ENCODE peak calls at places on chromosome 11, in five cellular contexts. Y, C, U, A and P are unnamed samples.

GRCh38 chr11:933002-933820 is 7.5 kb downstream of the AP2A2 start:
- DNase-seq in Y (peak), C (no peak), U (no peak), A (no peak), P (no peak)

GRCh38 chr11:62601114-62601363 is 626 bp downstream of the MTA2 start:
- DNase-seq in Y (no peak), C (no peak), U (no peak), A (no peak), P (no peak)

GRCh38 chr11:5317301-5317700 is 6.8 kb downstream of the OR51B2 start:
- DNase-seq in Y (no peak), C (no peak), U (no peak), A (no peak), P (no peak)

GRCh38 chr11:18369398-18369797 is 25.0 kb upstream of the LDHA start:
- DNase-seq in Y (no peak), C (no peak), U (no peak), A (no peak), P (no peak)

GRCh38 chr11:111000400-111001090 is 245.0 kb upstream of the POU2AF2 start:
- DNase-seq in Y (no peak), C (no peak), U (no peak), A (no peak), P (no peak)

GRCh38 chr11:65502274-65502851 is 3.5 kb downstream of the MALAT1 start:
- DNase-seq in Y (no peak), C (no peak), U (no peak), A (no peak), P (no peak)

GRCh38 chr11:69531071-69531716 is 49.7 kb downstream of the LINC01488 start:
- DNase-seq in Y (no peak), C (no peak), U (no peak), A (no peak), P (no peak)

GRCh38 chr11:68081691-68082090 is 39.5 kb downstream of the CHKA start:
- DNase-seq in Y (no peak), C (no peak), U (no peak), A (no peak), P (no peak)

GRCh38 chr11:118398797-118399564 is 2.4 kb upstream of the ATP5MG start:
- DNase-seq in Y (no peak), C (peak), U (no peak), A (no peak), P (no peak)

GRCh38 chr11:115501895-115502589 is 2.2 kb downstream of the CADM1 start:
- DNase-seq in Y (no peak), C (peak), U (peak), A (no peak), P (no peak)